ENCODE peak calls at places on chromosomes 1 and 21, in four cellular contexts. T is HFF-Myc; R is effector memory CD4-positive, alpha-beta T cell; U is NCI-H524. H is an unnamed sample.

GRCh38 chr1:241627453-241628329 is 12.5 kb downstream of the CHML start:
- DNase-seq in T (no peak), U (no peak), R (no peak), H (no peak)

GRCh38 chr1:183757061-183757460 is 47.9 kb upstream of the RGL1 start:
- DNase-seq in T (peak), U (no peak), R (no peak), H (no peak)

GRCh38 chr1:151347523-151348246 is 633 bp upstream of the RFX5 start:
- DNase-seq in T (no peak), U (no peak), R (no peak), H (no peak)

GRCh38 chr1:9671377-9672140 is 20.0 kb downstream of the PIK3CD start:
- DNase-seq in T (no peak), U (no peak), R (no peak), H (no peak)

GRCh38 chr1:91744973-91745648 is 140.8 kb downstream of the TGFBR3 start:
- DNase-seq in U (no peak), R (no peak), T (peak), H (no peak)

GRCh38 chr1:30690115-30690645 is 33.2 kb downstream of the MATN1 start:
- DNase-seq in U (no peak), R (no peak), T (no peak), H (no peak)

GRCh38 chr1:189669846-189670245 is 807.8 kb downstream of the BRINP3 start:
- DNase-seq in U (no peak), T (no peak), R (no peak), H (no peak)

GRCh38 chr1:55313903-55314302 is 98.7 kb upstream of the USP24 start:
- DNase-seq in T (no peak), U (no peak), R (no peak), H (no peak)

GRCh38 chr1:32351859-32352745 is 10.2 kb downstream of the FAM229A start:
- DNase-seq in T (no peak), R (no peak), U (peak), H (no peak)

GRCh38 chr1:43980255-43981134 is 1.5 kb downstream of the B4GALT2 start:
- DNase-seq in U (no peak), R (no peak), T (no peak), H (no peak)

GRCh38 chr21:39724944-39725343 is 20.0 kb upstream of the IGSF5 start:
- DNase-seq in U (no peak), R (no peak), T (no peak), H (no peak)

GRCh38 chr1:185789846-185790735 is 55.9 kb downstream of the HMCN1 start:
- DNase-seq in R (no peak), U (no peak), T (no peak), H (no peak)

GRCh38 chr1:15412843-15413242 is 3.2 kb downstream of the EFHD2 start:
- DNase-seq in R (no peak), U (no peak), T (no peak), H (no peak)

GRCh38 chr1:225426395-225427248 is 1.2 kb downstream of the LBR start:
- DNase-seq in T (no peak), U (peak), R (no peak), H (no peak)

GRCh38 chr1:180157576-180158057 is 2.9 kb downstream of the QSOX1 start:
- DNase-seq in R (no peak), T (no peak), U (no peak), H (no peak)

H was measured in GM18507.